ENCODE peak calls at places on chromosomes 1 and 21, in ten cellular contexts. W is DMS153, Q is GDM1, N is Right ventricle myocardium inferior, X is cardiac fibroblast, I is NCI-H2029, O is hepatic stellate cell, J is astrocyte of the hippocampus, L is GM19239, F is hepatocyte. S is an unnamed sample.

GRCh38 chr1:91129458-91129857 is 107.6 kb upstream of the ZNF644 start:
- DNase-seq in Q (no peak), J (no peak), W (no peak), N (no peak), F (no peak), I (no peak), L (no peak), X (no peak), O (no peak), S (no peak)

GRCh38 chr1:33195560-33195959 is 13.7 kb upstream of the TRIM62 start:
- DNase-seq in W (no peak), Q (no peak), N (no peak), J (no peak), I (no peak), X (no peak), L (no peak), F (no peak), O (no peak), S (no peak)

GRCh38 chr1:106276856-106277255 is 779.6 kb upstream of the PRMT6 start:
- DNase-seq in W (no peak), X (no peak), N (no peak), O (no peak), I (no peak), L (no peak), Q (no peak), F (no peak), J (peak), S (no peak)

GRCh38 chr1:160978510-160978927 is 23.9 kb upstream of the ITLN2 start:
- DNase-seq in J (no peak), F (no peak), N (no peak), Q (no peak), W (peak), O (no peak), L (no peak), X (peak), I (peak), S (no peak)

GRCh38 chr21:46639489-46640386 is 4.3 kb downstream of the PRMT2 start:
- DNase-seq in L (no peak), J (peak), N (no peak), I (peak), Q (no peak), X (peak), F (no peak), W (no peak), O (peak), S (no peak)

GRCh38 chr21:40404319-40404906 is 442.5 kb downstream of the DSCAM start:
- DNase-seq in N (no peak), W (peak), L (no peak), F (peak), Q (no peak), J (no peak), O (no peak), X (no peak), I (peak), S (no peak)

GRCh38 chr21:29817450-29817849 is 122.3 kb downstream of the GRIK1 start:
- DNase-seq in N (no peak), X (no peak), L (no peak), I (no peak), Q (no peak), O (no peak), J (no peak), W (no peak), F (no peak), S (no peak)

GRCh38 chr1:85200367-85200869 is 398 bp downstream of the SYDE2 start:
- DNase-seq in I (peak), X (no peak), F (no peak), O (peak), N (no peak), W (no peak), Q (no peak), L (peak), J (no peak), S (peak)

GRCh38 chr1:30179942-30180543 is 543.3 kb downstream of the MATN1 start:
- DNase-seq in X (no peak), O (no peak), L (no peak), I (no peak), F (peak), N (no peak), Q (no peak), J (no peak), W (no peak), S (no peak)

GRCh38 chr1:205271277-205271676 is 43.5 kb downstream of the TMCC2 start:
- DNase-seq in L (no peak), J (no peak), X (peak), I (no peak), F (no peak), N (no peak), W (no peak), Q (no peak), O (no peak), S (no peak)

GRCh38 chr1:3596663-3597598 is 14.4 kb downstream of the MEGF6 start:
- DNase-seq in L (no peak), I (no peak), F (no peak), X (no peak), J (no peak), O (no peak), Q (no peak), W (no peak), N (no peak), S (no peak)

GRCh38 chr1:198919667-198920398 is 281.0 kb downstream of the PTPRC start:
- DNase-seq in L (no peak), F (no peak), O (no peak), X (no peak), W (no peak), J (no peak), N (no peak), Q (no peak), I (no peak), S (no peak)

GRCh38 chr1:40171036-40171435 is 9.8 kb downstream of the RLF start:
- DNase-seq in Q (no peak), N (no peak), F (no peak), L (no peak), X (no peak), O (no peak), W (no peak), J (no peak), I (no peak), S (no peak)

GRCh38 chr1:26923711-26924110 is 2.2 kb downstream of the NUDC start:
- DNase-seq in O (no peak), W (no peak), X (peak), L (no peak), N (no peak), I (no peak), F (no peak), J (no peak), Q (no peak), S (no peak)

GRCh38 chr1:70627910-70628309 is 216.8 kb downstream of the CTH start:
- DNase-seq in X (no peak), Q (no peak), I (peak), L (no peak), J (no peak), O (no peak), W (peak), F (peak), N (peak), S (no peak)

GRCh38 chr1:12460911-12461621 is 156.9 kb downstream of the DHRS3 start:
- DNase-seq in F (no peak), O (no peak), W (no peak), Q (no peak), X (no peak), J (peak), L (no peak), N (peak), I (no peak), S (no peak)

GRCh38 chr1:14746393-14746792 is 147.9 kb downstream of the KAZN start:
- DNase-seq in J (no peak), F (no peak), Q (no peak), W (no peak), N (no peak), O (no peak), L (no peak), X (no peak), I (no peak), S (no peak)

GRCh38 chr1:244113532-244114320 is 62.6 kb downstream of the ZBTB18 start:
- DNase-seq in W (no peak), X (peak), O (peak), J (peak), L (no peak), F (no peak), N (no peak), I (no peak), Q (no peak), S (no peak)

GRCh38 chr21:38095220-38095619 is 161.6 kb upstream of the KCNJ15 start:
- DNase-seq in N (no peak), Q (no peak), X (no peak), L (no peak), O (no peak), F (no peak), W (no peak), J (no peak), I (no peak), S (no peak)

GRCh38 chr1:52920791-52921291 is 699 bp downstream of the ECHDC2 start:
- DNase-seq in I (peak), W (no peak), J (peak), O (no peak), Q (no peak), X (peak), F (peak), N (peak), L (no peak), S (peak)

GRCh38 chr1:210262897-210263272 is 30.3 kb downstream of the SERTAD4 start:
- DNase-seq in I (no peak), W (no peak), N (no peak), J (no peak), X (no peak), F (no peak), L (no peak), Q (no peak), O (no peak), S (no peak)

GRCh38 chr1:217911908-217912307 is 280.8 kb downstream of the SPATA17 start:
- DNase-seq in L (no peak), N (no peak), Q (no peak), O (no peak), I (no peak), J (no peak), F (no peak), X (no peak), W (no peak), S (no peak)

GRCh38 chr1:22341791-22342605 is 109.7 kb upstream of the ZBTB40 start:
- DNase-seq in Q (no peak), O (peak), J (peak), W (peak), I (peak), X (peak), F (peak), N (no peak), L (no peak), S (no peak)

GRCh38 chr1:211511947-211512346 is 20.0 kb upstream of the RD3 start:
- DNase-seq in W (no peak), F (no peak), O (no peak), L (no peak), I (no peak), J (peak), X (peak), Q (no peak), N (no peak), S (no peak)

GRCh38 chr1:106173101-106173500 is 883.4 kb upstream of the PRMT6 start:
- DNase-seq in X (no peak), J (no peak), O (no peak), I (no peak), F (no peak), Q (no peak), N (no peak), L (no peak), W (peak), S (no peak)

GRCh38 chr1:21896652-21897532 is 40.2 kb downstream of the HSPG2 start:
- DNase-seq in W (no peak), Q (no peak), F (peak), O (no peak), N (peak), I (no peak), X (peak), L (no peak), J (peak), S (no peak)